ENCODE peak calls at places on chromosome 13, in six cellular contexts. B is HCT116, U is PC-3, G is neural progenitor cell, N is SK-N-SH, Q is GM23248. P is an unnamed sample.

GRCh38 chr13:33229446-33230177 is 55.9 kb downstream of the STARD13 start:
- DNase-seq in B (no peak), U (no peak), G (peak), N (peak), Q (no peak), P (no peak)

GRCh38 chr13:44601596-44601995 is 25.5 kb upstream of the TSC22D1 start:
- DNase-seq in B (no peak), U (no peak), G (peak), N (no peak), Q (no peak), P (no peak)

GRCh38 chr13:106197506-106197905 is 338.0 kb downstream of the EFNB2 start:
- DNase-seq in B (no peak), U (no peak), G (no peak), N (no peak), Q (no peak), P (no peak)

GRCh38 chr13:46992383-46992952 is 95.6 kb upstream of the HTR2A start:
- DNase-seq in B (peak), U (peak), G (peak), N (no peak), Q (peak), P (no peak)

GRCh38 chr13:105587786-105588185 is 947.7 kb downstream of the EFNB2 start:
- DNase-seq in B (peak), U (peak), G (no peak), N (no peak), Q (no peak), P (no peak)

GRCh38 chr13:24087611-24088235 is 72.8 kb upstream of the SPATA13 start:
- DNase-seq in B (no peak), U (no peak), G (no peak), N (no peak), Q (no peak), P (no peak)

GRCh38 chr13:32790731-32791130 is 204.5 kb downstream of the PDS5B start:
- DNase-seq in B (no peak), U (peak), G (peak), N (no peak), Q (peak), P (no peak)

GRCh38 chr13:112880976-112881540 is 88.0 kb upstream of the MCF2L start:
- DNase-seq in B (no peak), U (no peak), G (no peak), N (no peak), Q (no peak), P (no peak)

GRCh38 chr13:85298387-85298924 is 500.8 kb downstream of the SLITRK6 start:
- DNase-seq in B (no peak), U (no peak), G (no peak), N (no peak), Q (no peak), P (no peak)

GRCh38 chr13:114132419-114133121 is at the start of gene RASA3:
- DNase-seq in B (peak), U (peak), G (peak), N (peak), Q (peak), P (peak)

GRCh38 chr13:20408181-20408580 is 117.5 kb downstream of the CRYL1 start:
- DNase-seq in B (no peak), U (no peak), G (no peak), N (no peak), Q (no peak), P (no peak)
- TF ChIP-seq EZH2phosphoT487 in B (no peak), U (no peak), G (no peak), N (no peak), Q (no peak), P (no peak)

GRCh38 chr13:92224825-92225224 is 826.4 kb downstream of the GPC5 start:
- DNase-seq in B (no peak), U (no peak), G (no peak), N (no peak), Q (no peak), P (peak)

GRCh38 chr13:92224052-92224821 is 825.8 kb downstream of the GPC5 start:
- DNase-seq in B (no peak), U (no peak), G (no peak), N (no peak), Q (peak), P (peak)

GRCh38 chr13:92221916-92222315 is 823.5 kb downstream of the GPC5 start:
- DNase-seq in B (no peak), U (no peak), G (peak), N (no peak), Q (no peak), P (no peak)

DNA sequence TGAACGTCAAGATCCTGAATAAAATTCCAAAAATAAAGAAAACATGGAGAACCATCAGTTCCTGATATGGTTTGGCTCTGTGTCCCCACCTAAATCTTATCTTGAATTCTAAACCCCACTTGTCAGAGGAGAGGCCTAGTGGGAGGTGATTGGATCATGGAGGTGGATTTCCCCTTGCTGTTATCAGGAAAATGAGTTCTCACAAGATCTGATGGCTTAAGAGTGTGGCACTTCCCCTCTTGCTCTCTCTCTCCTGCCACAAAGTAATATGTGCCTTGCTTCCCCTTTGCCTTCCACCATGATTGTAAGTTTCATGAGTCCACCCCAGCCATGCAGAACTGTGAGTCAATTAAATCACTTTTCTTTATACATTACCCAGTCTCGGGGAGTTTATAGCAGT is 827.4 kb downstream of the GPC5 start:
- DNase-seq in B (no peak), U (no peak), G (no peak), N (no peak), Q (no peak), P (no peak)
- H3K9ac ChIP-seq in B (no peak), U (no peak), G (no peak), N (no peak), Q (no peak), P (no peak)

GRCh38 chr13:39998166-39998565 is 342.7 kb downstream of the COG6 start:
- DNase-seq in B (no peak), U (no peak), G (peak), N (no peak), Q (no peak), P (no peak)
- TF ChIP-seq EZH2phosphoT487 in B (no peak), U (no peak), G (no peak), N (no peak), Q (no peak), P (no peak)

DNA sequence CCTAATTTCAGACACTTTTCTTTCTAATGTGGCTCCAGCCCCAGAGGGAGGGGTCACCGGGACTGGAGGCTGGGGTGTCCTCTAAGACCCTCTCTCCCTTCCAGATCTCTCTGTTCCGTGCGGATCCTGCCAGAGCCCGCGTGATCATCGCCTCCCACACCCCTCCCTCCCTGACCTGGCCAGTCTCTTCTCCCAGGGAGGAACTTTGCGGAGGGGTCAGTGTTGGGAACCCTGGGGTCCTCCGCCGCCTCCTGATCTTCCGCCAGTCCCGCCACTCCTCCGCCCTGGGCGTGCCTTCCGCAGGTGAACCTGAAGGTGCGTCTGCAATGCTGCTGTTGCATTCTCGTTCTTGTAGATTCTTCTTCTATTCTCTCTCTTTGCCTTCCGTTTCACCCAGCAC is 9.1 kb downstream of the SOX21 start:
- DNase-seq in B (no peak), U (no peak), G (no peak), N (peak), Q (no peak), P (no peak)
- H3K9ac ChIP-seq in B (no peak), U (no peak), G (no peak), N (no peak), Q (no peak), P (no peak)

GRCh38 chr13:37595162-37595561 is 3.4 kb downstream of the POSTN start:
- DNase-seq in B (no peak), U (no peak), G (no peak), N (no peak), Q (peak), P (no peak)
- TF ChIP-seq EZH2phosphoT487 in B (no peak), U (no peak), G (no peak), N (no peak), Q (no peak), P (no peak)

GRCh38 chr13:100089633-100090032 is 740 bp downstream of the PCCA start:
- DNase-seq in B (no peak), U (peak), G (no peak), N (no peak), Q (peak), P (peak)

GRCh38 chr13:100090861-100091260 is 2.0 kb downstream of the PCCA start:
- DNase-seq in B (no peak), U (no peak), G (no peak), N (no peak), Q (no peak), P (no peak)

GRCh38 chr13:100088648-100089601 is at the start of gene PCCA:
- DNase-seq in B (peak), U (peak), G (peak), N (peak), Q (peak), P (peak)

GRCh38 chr13:100088282-100088647 is 628 bp upstream of the PCCA start:
- DNase-seq in B (no peak), U (no peak), G (peak), N (no peak), Q (no peak), P (peak)
- H3K9ac ChIP-seq in B (peak), U (peak), G (no peak), N (peak), Q (peak), P (peak)